ENCODE peak calls at places on chromosomes 3 and 15, in seven cellular contexts. Y is WERI-Rb-1, L is uterus, I is body of pancreas, A is left ventricle myocardium inferior, E is HCT116, K is endodermal cell. V is an unnamed sample.

GRCh38 chr3:60301142-60301541 is 950.1 kb downstream of the FHIT start:
- DNase-seq in A (no peak), I (no peak), E (no peak), K (no peak), Y (no peak), L (no peak), V (no peak)

GRCh38 chr3:70543493-70543892 is 231.1 kb upstream of the MDFIC2 start:
- DNase-seq in E (no peak), K (no peak), L (no peak), I (no peak), Y (no peak), A (no peak), V (no peak)

GRCh38 chr3:30083315-30083714 is 523.1 kb upstream of the TGFBR2 start:
- DNase-seq in A (no peak), I (no peak), E (no peak), Y (no peak), K (no peak), L (no peak), V (no peak)

GRCh38 chr3:67349551-67350174 is 304.7 kb downstream of the SUCLG2 start:
- DNase-seq in K (no peak), A (no peak), Y (no peak), I (no peak), L (no peak), E (no peak), V (no peak)

GRCh38 chr15:80773122-80773551 is 6.0 kb upstream of the CEMIP start:
- DNase-seq in I (no peak), E (no peak), A (no peak), L (no peak), K (no peak), Y (peak), V (no peak)

GRCh38 chr3:193940526-193940925 is 195.4 kb upstream of the HES1 start:
- DNase-seq in I (no peak), Y (no peak), L (no peak), E (no peak), A (no peak), K (peak), V (no peak)

GRCh38 chr3:45940004-45940780 is 3.1 kb upstream of the CXCR6 start:
- DNase-seq in I (no peak), K (no peak), L (no peak), E (no peak), Y (no peak), A (no peak), V (no peak)

GRCh38 chr3:25594007-25594502 is 70.7 kb downstream of the TOP2B start:
- DNase-seq in E (peak), A (no peak), L (peak), Y (peak), K (peak), I (no peak), V (no peak)

GRCh38 chr3:125143982-125144652 is 68.4 kb downstream of the SLC12A8 start:
- DNase-seq in A (no peak), E (no peak), K (peak), Y (no peak), I (no peak), L (no peak), V (no peak)

GRCh38 chr3:70612920-70613319 is 300.5 kb upstream of the MDFIC2 start:
- DNase-seq in I (no peak), Y (no peak), A (no peak), K (no peak), E (no peak), L (no peak), V (no peak)

GRCh38 chr15:90095521-90095959 is 6.7 kb downstream of the IDH2 start:
- DNase-seq in K (peak), E (no peak), A (no peak), I (peak), Y (no peak), L (no peak), V (no peak)

GRCh38 chr3:162437480-162437879 is 940.9 kb downstream of the OTOL1 start:
- DNase-seq in E (no peak), L (no peak), I (no peak), Y (no peak), A (no peak), K (no peak), V (no peak)

GRCh38 chr15:90869601-90870353 is 1.4 kb downstream of the FURIN start:
- DNase-seq in I (no peak), Y (no peak), A (peak), L (peak), K (peak), E (peak), V (peak)

GRCh38 chr3:36763850-36764703 is at the start of gene DCLK3:
- DNase-seq in L (no peak), E (no peak), I (no peak), Y (peak), A (no peak), K (peak), V (no peak)
- TF ChIP-seq CTCF in L (no peak), E (no peak), I (no peak), Y (peak), A (no peak), K (peak), V (no peak)

GRCh38 chr15:70140031-70140542 is 42.4 kb upstream of the TLE3 start:
- DNase-seq in L (no peak), E (no peak), Y (no peak), A (no peak), I (no peak), K (no peak), V (no peak)

GRCh38 chr15:70142322-70143191 is 44.8 kb upstream of the TLE3 start:
- DNase-seq in Y (no peak), A (peak), I (no peak), K (peak), E (no peak), L (peak), V (no peak)

GRCh38 chr15:70140543-70141375 is 43.0 kb upstream of the TLE3 start:
- DNase-seq in I (no peak), K (peak), A (no peak), Y (no peak), L (no peak), E (no peak), V (no peak)

GRCh38 chr15:70142072-70142321 is 44.3 kb upstream of the TLE3 start:
- DNase-seq in L (no peak), I (no peak), Y (no peak), E (no peak), K (no peak), A (no peak), V (no peak)

GRCh38 chr15:70141376-70142071 is 43.8 kb upstream of the TLE3 start:
- DNase-seq in A (no peak), L (no peak), E (no peak), I (no peak), K (no peak), Y (no peak), V (no peak)
- H3K4me3 ChIP-seq in A (peak), L (no peak), E (no peak), I (no peak), K (no peak), Y (no peak), V (peak)

DNA sequence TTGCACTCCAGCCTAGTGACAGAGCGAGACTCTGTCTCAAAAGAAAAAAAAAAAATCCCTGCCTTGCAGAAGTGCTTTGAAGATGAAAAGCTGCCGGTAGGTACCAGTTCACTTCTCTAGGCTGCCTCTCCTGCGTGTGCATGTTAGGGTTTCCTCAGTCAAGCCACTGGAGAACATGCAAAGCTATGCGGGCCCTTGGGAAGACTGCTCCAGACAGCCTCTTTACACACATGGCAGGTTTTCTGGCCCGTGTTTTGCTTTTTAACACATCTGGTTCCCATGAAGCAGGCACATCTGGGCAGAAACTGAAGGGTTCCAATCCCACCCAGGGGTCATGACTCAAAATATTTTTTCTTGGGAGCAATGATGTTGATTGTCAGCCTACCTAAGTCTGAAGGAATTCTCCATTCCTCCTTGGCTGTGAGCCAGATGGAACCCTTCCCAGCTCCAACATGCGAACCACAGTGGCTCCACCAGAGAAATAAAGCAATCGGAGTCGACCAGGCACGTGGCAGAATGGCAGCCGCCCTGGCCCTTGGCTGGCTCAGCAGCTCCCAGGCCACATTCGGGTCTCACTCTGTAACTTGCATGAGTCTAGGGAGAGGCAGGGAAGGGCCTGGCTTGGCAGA is 29.5 kb downstream of the MGLL start:
- DNase-seq in A (peak), Y (no peak), I (no peak), K (no peak), L (peak), E (no peak), V (peak)
- H3K27ac ChIP-seq in A (peak), Y (no peak), I (no peak), K (no peak), L (no peak), E (no peak), V (peak)

DNA sequence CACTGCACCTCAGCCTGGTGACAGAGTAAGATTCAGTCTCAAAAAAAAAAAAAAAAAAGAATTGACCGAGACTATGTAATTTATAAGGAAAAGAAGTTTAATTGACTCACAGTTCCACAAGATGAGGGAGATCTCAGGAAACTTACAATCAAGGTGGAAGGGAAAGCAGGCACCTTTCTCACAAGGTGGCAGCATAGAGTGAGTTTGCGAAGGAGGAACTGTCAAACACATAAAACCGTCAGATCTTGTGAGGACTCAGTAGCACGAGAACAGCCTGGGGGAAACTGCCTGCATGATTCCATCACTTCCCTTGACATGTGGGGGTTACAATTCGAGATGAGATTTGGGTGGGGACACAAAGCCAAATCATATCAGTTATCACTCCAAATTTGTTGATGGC is 380.9 kb downstream of the EDEM1 start:
- DNase-seq in L (no peak), Y (no peak), E (peak), I (no peak), K (peak), A (no peak), V (no peak)
- TF ChIP-seq CTCF in L (no peak), Y (peak), E (peak), I (no peak), K (peak), A (no peak), V (no peak)

GRCh38 chr15:67097893-67098740 is 32.7 kb downstream of the SMAD3 start:
- DNase-seq in A (peak), L (no peak), I (no peak), K (no peak), Y (no peak), E (no peak), V (peak)
- H3K4me3 ChIP-seq in A (peak), L (no peak), I (no peak), K (no peak), Y (no peak), E (no peak), V (no peak)

GRCh38 chr3:126277629-126278378 is 79.4 kb downstream of the KLF15 start:
- DNase-seq in I (no peak), A (no peak), K (peak), Y (no peak), E (no peak), L (no peak), V (no peak)
- H3K27ac ChIP-seq in I (no peak), A (no peak), K (no peak), Y (no peak), E (no peak), L (no peak), V (no peak)

DNA sequence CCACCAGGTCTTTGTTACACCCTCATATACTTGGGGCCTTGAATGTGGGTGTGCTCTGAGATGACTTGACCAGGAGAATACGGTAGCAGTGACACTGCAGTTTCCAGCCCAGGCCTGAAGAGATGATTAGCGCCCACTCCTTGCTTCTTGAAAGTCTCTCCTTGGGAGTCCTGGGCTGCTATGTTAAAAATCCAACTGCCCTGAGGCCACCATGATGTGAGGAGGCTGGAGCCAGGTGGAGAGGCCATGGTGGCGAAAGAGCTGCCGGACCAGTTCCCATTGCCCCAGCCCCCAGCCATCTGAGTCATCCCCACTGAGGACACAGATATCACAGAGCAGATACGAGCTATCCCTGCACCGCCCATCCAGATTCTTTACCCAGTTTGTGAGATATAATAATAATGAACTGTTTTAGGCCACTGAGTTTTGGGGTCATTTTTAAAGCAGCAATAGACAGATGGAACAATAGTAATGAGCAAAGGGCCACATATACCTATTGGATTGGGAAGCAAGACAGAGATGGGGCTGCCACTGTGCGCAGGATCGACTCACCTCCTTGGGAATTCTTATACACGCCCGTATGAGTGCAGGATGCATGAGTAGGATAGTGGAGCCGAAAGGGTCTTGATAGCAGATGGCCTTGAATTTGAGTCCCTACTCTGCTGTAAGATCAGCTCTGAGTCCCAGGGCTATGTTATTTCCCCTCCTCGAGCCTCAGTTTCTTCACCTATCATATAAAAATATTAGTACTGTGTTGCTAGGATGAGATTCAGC is 12.1 kb upstream of the GATA2 start:
- DNase-seq in E (no peak), L (no peak), A (no peak), K (peak), Y (no peak), I (no peak), V (no peak)
- TF ChIP-seq CTCF in E (no peak), L (no peak), A (no peak), K (no peak), Y (no peak), I (no peak), V (no peak)

GRCh38 chr3:105401691-105402149 is 35.0 kb downstream of the ALCAM start:
- DNase-seq in Y (no peak), I (no peak), E (peak), L (no peak), K (no peak), A (no peak), V (no peak)
- H3K4me3 ChIP-seq in Y (no peak), I (no peak), E (peak), L (no peak), K (peak), A (no peak), V (no peak)

GRCh38 chr3:41521000-41521655 is 321.8 kb downstream of the CTNNB1 start:
- DNase-seq in E (no peak), A (no peak), I (no peak), L (no peak), Y (no peak), K (no peak), V (no peak)
- H3K27ac ChIP-seq in E (no peak), A (no peak), I (no peak), L (no peak), Y (no peak), K (no peak), V (no peak)

V was measured in gastrocnemius medialis.